ENCODE peak calls at places on chromosome X, in five cellular contexts. B, O, J, M and S are unnamed samples.

GRCh38 chrX:153448556-153449280 is 2.9 kb upstream of the TREX2 start:
- DNase-seq in O (no peak), B (no peak), J (no peak), M (no peak), S (no peak)

GRCh38 chrX:15349046-15349445 is 13.7 kb upstream of the PIGA start:
- DNase-seq in O (peak), J (no peak), M (no peak), B (peak), S (no peak)

GRCh38 chrX:151825927-151826471 is 86.7 kb upstream of the MAGEA4 start:
- DNase-seq in O (peak), B (no peak), J (no peak), M (no peak), S (no peak)

GRCh38 chrX:63470506-63470905 is 119.4 kb upstream of the SPIN4 start:
- DNase-seq in B (no peak), O (no peak), M (no peak), J (no peak), S (no peak)

GRCh38 chrX:15301924-15302323 is 13.5 kb downstream of the ASB11 start:
- DNase-seq in J (no peak), B (no peak), M (peak), O (peak), S (peak)

GRCh38 chrX:10310502-10310901 is 153.7 kb downstream of the CLCN4 start:
- DNase-seq in B (no peak), M (no peak), O (no peak), J (no peak), S (no peak)

GRCh38 chrX:21398424-21398823 is 24.2 kb downstream of the CNKSR2 start:
- DNase-seq in B (peak), O (no peak), M (no peak), J (no peak), S (no peak)

GRCh38 chrX:105876658-105877057 is 54.3 kb downstream of the NRK start:
- DNase-seq in M (no peak), J (no peak), B (peak), O (peak), S (no peak)

GRCh38 chrX:108439434-108439883 is at the start of gene COL4A5:
- DNase-seq in M (peak), J (no peak), B (peak), O (peak), S (no peak)